ENCODE peak calls at places on chromosomes 7 and 10, in six cellular contexts. Y, P, R, M, J and U are unnamed samples.

GRCh38 chr10:7795605-7796004 is 7.6 kb downstream of the ATP5F1C start:
- DNase-seq in J (no peak), M (peak; percentile 20), P (peak; percentile 75), Y (no peak), R (peak; percentile 51), U (no peak)

GRCh38 chr7:117828831-117829230 is 44.4 kb downstream of the CTTNBP2 start:
- DNase-seq in M (no peak), J (no peak), Y (no peak), R (no peak), P (no peak), U (no peak)

GRCh38 chr10:12154516-12154915 is 25.0 kb downstream of the SEC61A2 start:
- DNase-seq in J (no peak), Y (no peak), R (no peak), P (no peak), M (no peak), U (no peak)

GRCh38 chr7:74193054-74193453 is 16.8 kb upstream of the LAT2 start:
- DNase-seq in Y (no peak), J (no peak), R (no peak), P (no peak), M (no peak), U (no peak)

GRCh38 chr10:71392791-71393781 is 3.6 kb upstream of the CDH23 start:
- DNase-seq in M (no peak), R (no peak), Y (no peak), J (no peak), P (no peak), U (no peak)

GRCh38 chr10:79202188-79203013 is 133.6 kb downstream of the ZMIZ1 start:
- DNase-seq in P (peak; percentile 61), R (peak; percentile 29), J (peak; percentile 49), M (peak; percentile 73), Y (no peak), U (peak; percentile 71)

GRCh38 chr10:17171131-17171530 is 30.3 kb downstream of the TRDMT1 start:
- DNase-seq in M (no peak), R (peak; percentile 19), P (no peak), J (no peak), Y (no peak), U (peak; percentile 83)

GRCh38 chr7:143285806-143286521 is 1.2 kb downstream of the TMEM139 start:
- DNase-seq in J (no peak), M (no peak), R (no peak), P (no peak), Y (no peak), U (no peak)

GRCh38 chr10:101453791-101454718 is 100.1 kb downstream of the BTRC start:
- DNase-seq in M (no peak), Y (peak; percentile 35), P (no peak), J (no peak), R (peak; percentile 52), U (no peak)

GRCh38 chr7:140609646-140610045 is 31.0 kb downstream of the DENND2A start:
- DNase-seq in P (no peak), Y (peak; percentile 67), J (peak; percentile 93), M (no peak), R (peak; percentile 84), U (no peak)

GRCh38 chr7:28433604-28434254 is 21.4 kb downstream of the CREB5 start:
- DNase-seq in M (peak; percentile 46), P (peak; percentile 67), R (peak; percentile 52), J (peak; percentile 7), Y (no peak), U (no peak)

GRCh38 chr10:131035779-131036178 is 275.7 kb downstream of the TCERG1L start:
- DNase-seq in Y (no peak), M (no peak), R (no peak), P (peak; percentile 33), J (no peak), U (no peak)

GRCh38 chr7:94303736-94304135 is 91.0 kb upstream of the COL1A2 start:
- DNase-seq in Y (no peak), R (peak; percentile 84), M (no peak), P (peak; percentile 79), J (peak; percentile 93), U (no peak)

GRCh38 chr7:71733108-71733870 is 601.3 kb downstream of the GALNT17 start:
- DNase-seq in P (peak; percentile 96), M (peak; percentile 89), R (peak; percentile 22), Y (peak; percentile 40), J (peak; percentile 85), U (peak; percentile 97)

GRCh38 chr7:15284406-15284805 is 277.4 kb downstream of the AGMO start:
- DNase-seq in M (no peak), J (no peak), Y (no peak), R (no peak), P (no peak), U (no peak)

GRCh38 chr10:42926831-42927230 is 144.2 kb downstream of the BMS1 start:
- DNase-seq in R (no peak), P (peak; percentile 47), Y (no peak), J (peak; percentile 65), M (no peak), U (peak; percentile 76)

GRCh38 chr10:32295027-32295426 is 51.9 kb downstream of the EPC1 start:
- DNase-seq in M (no peak), R (no peak), J (no peak), P (no peak), Y (no peak), U (no peak)
- H3K4me1 ChIP-seq in M (no peaks in the 10 kb centered on the region), R (peaks cover 6% of the 10 kb centered on the region), J (peaks cover 14% of the 10 kb centered on the region), P (peaks cover 4% of the 10 kb centered on the region), Y (peaks cover 7% of the 10 kb centered on the region), U (no peaks in the 10 kb centered on the region)

GRCh38 chr7:29919790-29920189 is 69.8 kb downstream of the SCRN1 start:
- DNase-seq in R (no peak), M (no peak), J (no peak), P (no peak), Y (no peak), U (no peak)
- H2AFZ ChIP-seq in R (no peak overlapping the region), M (no peak overlapping the region), J (no peak overlapping the region), P (no peak overlapping the region), Y (no peak overlapping the region), U (no peak overlapping the region)

DNA sequence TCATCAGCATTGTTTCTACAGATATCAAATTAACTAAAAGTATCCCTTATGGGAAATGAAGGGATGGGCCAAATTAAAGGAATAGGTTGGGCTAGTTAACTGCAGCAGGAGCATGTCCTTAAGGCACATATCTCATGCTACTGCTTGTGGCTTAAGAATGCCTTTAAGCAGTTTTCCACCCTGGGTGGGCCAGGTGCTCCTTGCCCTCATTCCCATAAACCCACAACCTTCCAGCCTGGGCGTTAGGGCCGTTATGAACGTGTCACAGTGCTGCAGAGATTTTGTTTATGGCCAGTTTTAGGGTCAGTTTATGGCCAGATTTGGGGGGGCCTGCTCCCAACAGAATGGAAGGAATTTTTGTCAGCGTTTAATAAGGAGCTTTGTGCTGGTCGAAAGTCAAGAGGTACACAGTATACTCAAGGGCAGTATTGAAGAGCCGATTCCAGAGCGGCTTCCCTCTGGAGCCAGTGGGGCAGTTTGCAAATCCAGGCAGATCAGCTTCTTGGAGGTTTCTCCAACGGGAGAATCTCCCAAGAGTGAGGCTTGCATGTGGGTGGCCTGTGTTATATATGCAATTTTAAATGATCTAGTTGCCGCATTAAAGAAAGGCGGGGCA is 7.7 kb downstream of the PFKP start:
- DNase-seq in J (no peak), P (no peak), M (no peak), R (no peak), Y (no peak), U (no peak)
- H3K4me1 ChIP-seq in J (peaks cover 9% of the 10 kb centered on the region), P (peaks cover 6% of the 10 kb centered on the region), M (peaks cover 59% of the 10 kb centered on the region), R (peaks cover 18% of the 10 kb centered on the region), Y (peaks cover 31% of the 10 kb centered on the region), U (peaks cover 16% of the 10 kb centered on the region)

GRCh38 chr7:13231216-13231615 is 543.8 kb downstream of the ARL4A start:
- DNase-seq in Y (no peak), M (no peak), P (no peak), J (no peak), R (no peak), U (peak; percentile 73)
- H2AFZ ChIP-seq in Y (no peak overlapping the region), M (no peak overlapping the region), P (no peak overlapping the region), J (no peak overlapping the region), R (no peak overlapping the region), U (no peak overlapping the region)

DNA sequence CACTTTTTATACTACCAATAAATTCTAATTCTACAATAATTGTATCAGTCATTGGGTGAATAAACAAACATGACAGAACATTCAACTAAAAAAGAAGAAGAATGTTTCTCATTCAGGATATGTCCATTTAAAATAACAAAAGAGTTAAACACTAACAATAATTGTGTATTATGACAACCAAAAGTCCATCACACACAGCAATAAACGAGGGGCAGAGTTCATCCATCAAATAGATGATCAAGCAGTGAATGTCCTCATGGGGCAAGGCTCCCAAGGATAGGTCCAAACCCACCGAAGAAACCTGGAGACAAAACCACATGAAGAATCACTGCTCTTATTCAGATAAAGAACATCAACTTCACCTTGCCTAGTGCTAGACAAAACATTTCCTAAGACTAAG is 115.2 kb downstream of the PARD3 start:
- DNase-seq in Y (no peak), R (no peak), P (no peak), J (no peak), M (no peak), U (no peak)
- H3K4me1 ChIP-seq in Y (peaks cover 68% of the 10 kb centered on the region), R (peaks cover 5% of the 10 kb centered on the region), P (peaks cover 39% of the 10 kb centered on the region), J (peaks cover 27% of the 10 kb centered on the region), M (no peaks in the 10 kb centered on the region), U (peaks cover 19% of the 10 kb centered on the region)

DNA sequence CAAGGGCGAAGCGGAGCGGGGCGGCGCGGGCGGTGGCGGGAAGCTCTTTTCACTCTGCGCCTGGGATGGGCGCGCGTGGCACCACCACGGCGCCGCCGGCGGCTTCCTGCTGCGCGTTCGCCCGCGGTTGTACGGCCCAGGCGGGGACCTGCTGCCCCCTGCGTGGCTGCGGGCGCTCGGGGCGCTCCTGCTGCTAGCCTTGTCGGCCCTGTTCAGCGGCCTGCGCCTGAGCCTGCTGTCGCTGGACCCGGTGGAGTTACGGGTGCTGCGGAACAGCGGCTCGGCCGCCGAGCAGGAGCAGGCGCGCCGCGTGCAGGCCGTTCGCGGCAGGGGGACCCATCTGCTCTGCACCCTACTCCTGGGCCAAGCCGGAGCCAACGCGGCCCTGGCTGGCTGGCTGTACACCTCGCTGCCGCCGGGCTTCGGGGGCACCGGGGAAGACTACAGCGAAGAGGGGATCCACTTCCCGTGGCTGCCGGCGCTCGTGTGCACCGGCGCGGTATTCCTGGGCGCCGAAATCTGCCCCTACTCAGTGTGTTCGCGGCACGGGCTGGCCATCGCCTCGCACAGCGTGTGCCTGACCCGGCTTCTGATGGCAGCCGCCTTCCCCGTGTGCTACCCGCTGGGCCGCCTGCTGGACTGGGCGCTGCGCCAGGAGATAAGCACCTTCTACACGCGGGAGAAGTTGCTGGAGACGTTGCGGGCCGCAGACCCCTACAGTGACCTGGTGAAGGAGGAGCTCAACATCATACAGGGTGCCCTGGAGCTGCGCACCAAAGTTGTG is 927 bp downstream of the CNNM1 start:
- DNase-seq in M (peak; percentile 83), Y (peak; percentile 17), R (peak; percentile 4), J (peak; percentile 70), P (peak; percentile 52), U (peak; percentile 66)
- H2AFZ ChIP-seq in M (no peak overlapping the region), Y (peak overlapping the region; percentile 80), R (peak overlapping the region; percentile 86), J (peak overlapping the region; percentile 74), P (peak overlapping the region; percentile 74), U (peak overlapping the region; percentile 71)